ENCODE peak calls at places on chromosomes 7 and 10, in six cellular contexts. T is Calu3; W is B cell; F is sigmoid colon; V is ELF-1; M is CD4-positive, alpha-beta T cell. P is an unnamed sample.

GRCh38 chr10:87678302-87678701 is 18.6 kb downstream of the PAPSS2 start:
- DNase-seq in W (no peak), T (no peak), V (no peak), F (no peak), M (no peak), P (no peak)

GRCh38 chr10:78515037-78515872 is 481.6 kb downstream of the RPS24 start:
- DNase-seq in T (no peak), M (no peak), V (no peak), F (no peak), W (no peak), P (no peak)

GRCh38 chr10:84126785-84127167 is 12.5 kb upstream of the GHITM start:
- DNase-seq in M (no peak), F (no peak), W (no peak), V (no peak), T (no peak), P (no peak)

GRCh38 chr10:4194231-4194630 is 409.2 kb upstream of the KLF6 start:
- DNase-seq in V (no peak), T (no peak), F (no peak), W (no peak), M (no peak), P (no peak)

GRCh38 chr7:77685219-77685618 is 11.0 kb upstream of the RSBN1L start:
- DNase-seq in V (no peak), M (no peak), W (no peak), T (no peak), F (no peak), P (no peak)

GRCh38 chr7:42456756-42457276 is 219.8 kb upstream of the GLI3 start:
- DNase-seq in M (no peak), V (no peak), F (no peak), W (no peak), T (no peak), P (no peak)

GRCh38 chr10:101087376-101087775 is 25.6 kb downstream of the KAZALD1 start:
- DNase-seq in M (no peak), V (no peak), T (no peak), F (no peak), W (no peak), P (no peak)

GRCh38 chr7:142859829-142860228 is 5.0 kb downstream of the EPHB6 start:
- DNase-seq in T (no peak), F (peak), W (no peak), V (no peak), M (no peak), P (no peak)

GRCh38 chr7:25861704-25862253 is 290.2 kb upstream of the NFE2L3 start:
- DNase-seq in F (no peak), T (no peak), M (no peak), W (no peak), V (no peak), P (no peak)

GRCh38 chr10:86327954-86328705 is 38.5 kb downstream of the GRID1 start:
- DNase-seq in M (no peak), W (no peak), V (no peak), F (peak), T (no peak), P (no peak)

GRCh38 chr10:93874309-93875031 is 19.3 kb upstream of the SLC35G1 start:
- DNase-seq in W (no peak), F (no peak), M (no peak), T (no peak), V (no peak), P (no peak)

GRCh38 chr7:137923380-137923779 is 76.6 kb upstream of the DGKI start:
- DNase-seq in T (no peak), F (no peak), W (no peak), V (no peak), M (no peak), P (no peak)

GRCh38 chr7:66301737-66302136 is 96.6 kb downstream of the TPST1 start:
- DNase-seq in V (no peak), T (no peak), F (no peak), W (no peak), M (no peak), P (no peak)

GRCh38 chr7:122132341-122132740 is 11.7 kb downstream of the AASS start:
- DNase-seq in F (no peak), T (no peak), V (no peak), M (no peak), W (no peak), P (no peak)

GRCh38 chr10:103719036-103719435 is 136.3 kb downstream of the SH3PXD2A start:
- DNase-seq in V (no peak), T (no peak), F (no peak), W (no peak), M (no peak), P (no peak)

GRCh38 chr7:106071356-106071998 is 40.6 kb downstream of the SYPL1 start:
- DNase-seq in M (peak), F (no peak), T (peak), W (peak), V (no peak), P (peak)

GRCh38 chr7:2573747-2574146 is 15.0 kb downstream of the IQCE start:
- DNase-seq in W (no peak), V (no peak), T (no peak), F (no peak), M (no peak), P (no peak)

GRCh38 chr7:123154231-123154860 is 45.4 kb downstream of the SLC13A1 start:
- DNase-seq in F (peak), T (peak), M (no peak), W (no peak), V (peak), P (peak)

GRCh38 chr10:43316988-43317387 is 50.1 kb upstream of the RASGEF1A start:
- DNase-seq in F (no peak), M (no peak), T (no peak), W (no peak), V (no peak), P (no peak)

GRCh38 chr7:15685358-15686181 is 913 bp downstream of the MEOX2 start:
- DNase-seq in F (peak), T (peak), V (peak), W (no peak), M (no peak), P (peak)

GRCh38 chr7:50657912-50658311 is 92.7 kb upstream of the DDC start:
- DNase-seq in M (no peak), V (no peak), F (no peak), W (no peak), T (no peak), P (no peak)

GRCh38 chr7:5629941-5630340 is 151.5 kb downstream of the RNF216 start:
- DNase-seq in V (peak), M (peak), F (no peak), T (no peak), W (no peak), P (no peak)

GRCh38 chr7:99829520-99830160 is 1.8 kb downstream of the CYP3A43 start:
- DNase-seq in W (no peak), M (no peak), F (no peak), V (no peak), T (peak), P (no peak)

GRCh38 chr7:38806912-38807311 is 102.1 kb downstream of the VPS41 start:
- DNase-seq in T (no peak), F (no peak), M (no peak), V (no peak), W (no peak), P (no peak)

GRCh38 chr10:75860009-75860408 is 428.6 kb downstream of the LRMDA start:
- DNase-seq in W (no peak), M (no peak), T (no peak), V (no peak), F (no peak), P (no peak)

GRCh38 chr10:17609523-17610079 is 7.6 kb downstream of the HACD1 start:
- DNase-seq in M (no peak), T (no peak), W (no peak), V (no peak), F (no peak), P (no peak)

P was measured in GM10248.